ENCODE peak calls at places on chromosomes 3 and 15, in eight cellular contexts. Z is tibial nerve, S is hepatocyte, K is HCT116, T is A549, C is SJSA1, D is K562, U is small intestine. E is an unnamed sample.

GRCh38 chr3:31817411-31817966 is 163.6 kb downstream of the OSBPL10 start:
- DNase-seq in S (no peak), T (no peak), D (no peak), K (no peak), U (no peak), Z (no peak), C (no peak), E (no peak)

GRCh38 chr3:185152433-185153169 is at the start of gene C3orf70:
- DNase-seq in S (peak; percentile 74), T (peak; percentile 16), C (peak; percentile 42), U (peak; percentile 67), K (no peak), Z (no peak), D (peak; percentile 74), E (peak; percentile 66)

GRCh38 chr3:33331414-33331813 is 54.2 kb downstream of the FBXL2 start:
- DNase-seq in Z (no peak), K (no peak), U (no peak), S (no peak), C (no peak), T (no peak), D (no peak), E (no peak)

GRCh38 chr15:55289573-55290360 is at the start of gene RAB27A:
- DNase-seq in K (peak; percentile 28), S (peak; percentile 88), C (peak; percentile 80), U (peak; percentile 84), D (peak; percentile 90), T (peak; percentile 77), Z (peak; percentile 31), E (no peak)

GRCh38 chr3:64909757-64910475 is 222.1 kb upstream of the ADAMTS9 start:
- DNase-seq in S (peak; percentile 23), U (no peak), T (no peak), K (no peak), D (no peak), C (no peak), Z (no peak), E (no peak)

GRCh38 chr3:59862686-59863085 is 812.9 kb upstream of the CFAP20DC start:
- DNase-seq in C (no peak), T (no peak), Z (no peak), D (peak; percentile 2), S (no peak), K (no peak), U (no peak), E (no peak)

GRCh38 chr15:52013151-52013791 is 5.7 kb upstream of the MAPK6 start:
- DNase-seq in D (no peak), U (no peak), Z (no peak), K (no peak), S (no peak), T (peak; percentile 36), C (no peak), E (no peak)

GRCh38 chr3:149808209-149808829 is 4.7 kb upstream of the RNF13 start:
- DNase-seq in S (peak; percentile 86), Z (peak; percentile 81), K (peak; percentile 70), U (peak; percentile 70), C (peak; percentile 70), T (peak; percentile 79), D (peak; percentile 23), E (peak; percentile 12)

GRCh38 chr3:26621891-26622633 is 510 bp upstream of the LRRC3B start:
- DNase-seq in T (no peak), C (no peak), D (no peak), S (peak; percentile 7), Z (no peak), U (no peak), K (no peak), E (no peak)

GRCh38 chr3:70849911-70850699 is 537.7 kb upstream of the MDFIC2 start:
- DNase-seq in S (peak; percentile 50), T (peak; percentile 88), C (peak; percentile 54), D (no peak), Z (peak; percentile 54), U (no peak), K (peak; percentile 3), E (no peak)

GRCh38 chr3:141578197-141578596 is 91.4 kb downstream of the RASA2 start:
- DNase-seq in U (peak; percentile 15), Z (no peak), S (no peak), K (no peak), T (no peak), D (no peak), C (no peak), E (no peak)

GRCh38 chr3:159982442-159982841 is 6.2 kb upstream of the IL12A start:
- DNase-seq in U (no peak), Z (no peak), D (no peak), S (no peak), C (no peak), T (no peak), K (no peak), E (no peak)

GRCh38 chr3:96970211-96970610 is 155.8 kb downstream of the EPHA6 start:
- DNase-seq in U (no peak), Z (no peak), K (no peak), C (no peak), T (no peak), D (no peak), S (peak; percentile 14), E (no peak)

GRCh38 chr3:114506622-114507300 is 212.9 kb downstream of the TIGIT start:
- DNase-seq in T (no peak), K (no peak), C (peak; percentile 41), U (no peak), S (no peak), D (no peak), Z (no peak), E (no peak)

GRCh38 chr3:70980646-70981031 is 602.9 kb downstream of the FOXP1 start:
- DNase-seq in U (peak; percentile 25), Z (no peak), S (no peak), C (no peak), D (no peak), T (no peak), K (no peak), E (no peak)

GRCh38 chr15:77696006-77696631 is 63.4 kb upstream of the LINGO1 start:
- DNase-seq in D (no peak), K (no peak), S (no peak), Z (no peak), C (no peak), U (no peak), T (no peak), E (no peak)

GRCh38 chr15:94042163-94042954 is 189.0 kb upstream of the MCTP2 start:
- DNase-seq in C (peak; percentile 85), Z (no peak), D (no peak), S (peak; percentile 36), U (no peak), T (no peak), K (no peak), E (no peak)

GRCh38 chr15:58401991-58402649 is 29.7 kb upstream of the LIPC start:
- DNase-seq in U (peak; percentile 78), Z (no peak), S (peak; percentile 32), T (no peak), D (no peak), K (no peak), C (no peak), E (no peak)

GRCh38 chr3:146883292-146883691 is 278.1 kb upstream of the PLSCR5 start:
- DNase-seq in U (no peak), Z (no peak), C (no peak), T (no peak), S (no peak), K (no peak), D (no peak), E (no peak)

GRCh38 chr3:124467980-124468902 is 262.0 kb upstream of the UMPS start:
- DNase-seq in C (peak; percentile 52), T (peak; percentile 44), U (peak; percentile 62), Z (peak; percentile 10), D (peak; percentile 74), S (peak; percentile 68), K (peak; percentile 26), E (peak; percentile 2)

GRCh38 chr3:16512435-16513140 is 911 bp downstream of the RFTN1 start:
- DNase-seq in Z (peak; percentile 58), U (no peak), K (no peak), C (peak; percentile 68), T (no peak), D (no peak), S (peak; percentile 17), E (no peak)

GRCh38 chr3:9750556-9751411 is 1.0 kb downstream of the OGG1 start:
- DNase-seq in C (no peak), K (no peak), S (peak; percentile 72), U (peak; percentile 87), D (peak; percentile 50), T (peak; percentile 30), Z (no peak), E (no peak)

GRCh38 chr3:189941679-189942078 is 179.0 kb downstream of the P3H2 start:
- DNase-seq in C (peak; percentile 74), S (peak; percentile 58), T (peak; percentile 87), Z (no peak), K (no peak), U (peak; percentile 72), D (no peak), E (no peak)

GRCh38 chr3:129604942-129605592 is 1.4 kb downstream of the PLXND1 start:
- DNase-seq in T (no peak), S (no peak), Z (no peak), D (no peak), U (no peak), C (peak; percentile 63), K (no peak), E (no peak)
- H3K27ac ChIP-seq in T (peak overlapping the region; percentile 86), S (no peak overlapping the region), Z (peak overlapping the region; percentile 97), D (peak overlapping the region; percentile 48), U (peak overlapping the region; percentile 74), C (no peak overlapping the region), K (peak overlapping the region; percentile 72), E (peak overlapping the region; percentile 82)

GRCh38 chr3:47365213-47366153 is 15.3 kb upstream of the PTPN23 start:
- DNase-seq in C (no peak), U (no peak), D (no peak), K (no peak), Z (no peak), S (no peak), T (no peak), E (no peak)
- H3K27ac ChIP-seq in C (no peak overlapping the region), U (no peak overlapping the region), D (no peak overlapping the region), K (no peak overlapping the region), Z (no peak overlapping the region), S (peak overlapping the region; percentile 11), T (no peak overlapping the region), E (no peak overlapping the region)

GRCh38 chr3:28521663-28522062 is 173.0 kb upstream of the AZI2 start:
- DNase-seq in K (no peak), D (no peak), U (no peak), T (no peak), Z (no peak), C (no peak), S (no peak), E (no peak)
- H3K27ac ChIP-seq in K (no peak overlapping the region), D (no peak overlapping the region), U (no peak overlapping the region), T (no peak overlapping the region), Z (no peak overlapping the region), C (no peak overlapping the region), S (no peak overlapping the region), E (no peak overlapping the region)

GRCh38 chr15:90559119-90559518 is 29.4 kb downstream of the CRTC3 start:
- DNase-seq in U (no peak), S (no peak), Z (no peak), C (no peak), K (no peak), D (no peak), T (no peak), E (no peak)

GRCh38 chr15:90560229-90560771 is 30.6 kb downstream of the CRTC3 start:
- DNase-seq in T (peak; percentile 55), K (no peak), U (no peak), C (peak; percentile 77), Z (peak; percentile 75), D (no peak), S (peak; percentile 49), E (no peak)

GRCh38 chr15:90557651-90558084 is 27.9 kb downstream of the CRTC3 start:
- DNase-seq in S (peak; percentile 41), U (peak; percentile 57), C (no peak), T (no peak), D (no peak), Z (peak; percentile 93), K (no peak), E (peak; percentile 39)

GRCh38 chr15:90557147-90557546 is 27.4 kb downstream of the CRTC3 start:
- DNase-seq in S (no peak), U (no peak), T (no peak), C (no peak), K (no peak), Z (no peak), D (no peak), E (no peak)

GRCh38 chr15:90558182-90558581 is 28.5 kb downstream of the CRTC3 start:
- DNase-seq in U (peak; percentile 90), C (no peak), T (no peak), D (no peak), Z (peak; percentile 57), K (no peak), S (peak; percentile 81), E (no peak)
- H3K27ac ChIP-seq in U (peak overlapping the region; percentile 73), C (no peak overlapping the region), T (no peak overlapping the region), D (peak overlapping the region; percentile 70), Z (peak overlapping the region; percentile 94), K (no peak overlapping the region), S (peak overlapping the region; percentile 80), E (peak overlapping the region; percentile 78)